ENCODE peak calls at places on chromosomes 3 and 15, in four cellular contexts. W is NCI-H2029 treated with DMSO at 0.1 percent for 48 hours; C is activated CD4-positive, alpha-beta T cell treated with anti-CD3 and anti-CD28 coated beads for 1 hour; L is epithelial cell of esophagus. U is an unnamed sample.

GRCh38 chr15:40118473-40118872 is 9.8 kb upstream of the BMF start:
- DNase-seq in W (no peak), C (no peak), L (no peak), U (no peak)

GRCh38 chr15:79078763-79079395 is 11.7 kb downstream of the RASGRF1 start:
- DNase-seq in W (no peak), C (no peak), L (no peak), U (no peak)

GRCh38 chr3:7508821-7509220 is 647.9 kb downstream of the GRM7 start:
- DNase-seq in W (no peak), C (no peak), L (peak), U (no peak)

GRCh38 chr3:114582929-114583328 is 289.1 kb downstream of the TIGIT start:
- DNase-seq in W (no peak), C (no peak), L (no peak), U (no peak)

GRCh38 chr3:66602691-66603090 is 101.9 kb upstream of the LRIG1 start:
- DNase-seq in W (no peak), C (no peak), L (peak), U (no peak)

GRCh38 chr15:74530771-74531143 is 10.3 kb upstream of the ARID3B start:
- DNase-seq in W (no peak), C (no peak), L (no peak), U (no peak)

GRCh38 chr3:179957264-179957845 is 79.4 kb downstream of the PEX5L start:
- DNase-seq in W (peak), C (no peak), L (no peak), U (no peak)

GRCh38 chr3:109952924-109953323 is 615.6 kb upstream of the DPPA4 start:
- DNase-seq in W (no peak), C (no peak), L (peak), U (no peak)

GRCh38 chr15:58484794-58485600 is 53.2 kb downstream of the LIPC start:
- DNase-seq in W (no peak), C (no peak), L (no peak), U (no peak)

GRCh38 chr3:42736531-42736930 is 33.9 kb upstream of the HHATL start:
- DNase-seq in W (no peak), C (no peak), L (no peak), U (no peak)

GRCh38 chr3:131109156-131109555 is 82.5 kb downstream of the NEK11 start:
- DNase-seq in W (no peak), C (no peak), L (no peak), U (no peak)